ENCODE peak calls at places on chromosomes 2 and 18, in six cellular contexts. O, E, M, I, R and Z are unnamed samples.

GRCh38 chr18:78192044-78192443 is 787.6 kb upstream of the SALL3 start:
- DNase-seq in O (no peak), E (no peak), M (no peak), I (peak), R (no peak), Z (no peak)

GRCh38 chr2:108396845-108397244 is 19.1 kb downstream of the SULT1C4 start:
- DNase-seq in O (no peak), E (no peak), M (no peak), I (no peak), R (no peak), Z (no peak)

GRCh38 chr2:104840151-104840550 is 13.8 kb upstream of the POU3F3 start:
- DNase-seq in R (no peak), E (no peak), I (no peak), M (no peak), O (no peak), Z (no peak)

GRCh38 chr2:37456479-37456878 is 112.0 kb downstream of the QPCT start:
- DNase-seq in R (no peak), E (no peak), M (peak), I (peak), O (no peak), Z (no peak)

GRCh38 chr2:223944166-223944703 is 900 bp downstream of the WDFY1 start:
- DNase-seq in E (peak), I (no peak), M (peak), O (peak), R (no peak), Z (no peak)

GRCh38 chr18:37499008-37499407 is 66.6 kb downstream of the CELF4 start:
- DNase-seq in I (no peak), R (no peak), E (no peak), O (no peak), M (no peak), Z (no peak)

GRCh38 chr2:7634370-7634769 is 717.2 kb downstream of the RNF144A start:
- DNase-seq in E (no peak), M (no peak), R (no peak), O (no peak), I (no peak), Z (no peak)

GRCh38 chr2:228518-229278 is 35.1 kb downstream of the SH3YL1 start:
- DNase-seq in I (no peak), M (no peak), R (no peak), E (no peak), O (no peak), Z (no peak)

GRCh38 chr18:3715223-3716080 is 265.5 kb downstream of the TGIF1 start:
- DNase-seq in R (no peak), E (no peak), I (no peak), M (no peak), O (no peak), Z (no peak)

GRCh38 chr2:121527009-121527682 is 3.5 kb upstream of the RNU4ATAC start:
- DNase-seq in O (no peak), R (peak), E (no peak), M (no peak), I (peak), Z (no peak)

GRCh38 chr18:36378194-36378593 is 80.7 kb downstream of the FHOD3 start:
- DNase-seq in O (no peak), E (no peak), R (no peak), I (no peak), M (no peak), Z (no peak)

GRCh38 chr2:7766302-7766701 is 849.1 kb downstream of the RNF144A start:
- DNase-seq in E (no peak), O (no peak), I (no peak), M (no peak), R (no peak), Z (no peak)

GRCh38 chr18:27894746-27895145 is 282.2 kb downstream of the CDH2 start:
- DNase-seq in O (no peak), M (no peak), R (no peak), I (no peak), E (no peak), Z (no peak)

GRCh38 chr2:23525137-23525765 is 140.3 kb downstream of the KLHL29 start:
- DNase-seq in E (no peak), O (no peak), M (no peak), R (no peak), I (no peak), Z (no peak)

GRCh38 chr2:9914384-9915065 is 37.0 kb upstream of the GRHL1 start:
- DNase-seq in O (no peak), E (peak), I (peak), R (peak), M (no peak), Z (no peak)

GRCh38 chr2:3594493-3595281 is at the start of gene COLEC11:
- DNase-seq in I (no peak), M (no peak), O (peak), E (no peak), R (no peak), Z (no peak)

GRCh38 chr2:195498176-195498575 is 158.8 kb upstream of the SLC39A10 start:
- DNase-seq in I (peak), E (no peak), O (peak), M (peak), R (no peak), Z (no peak)

GRCh38 chr2:195026261-195026660 is 630.8 kb upstream of the SLC39A10 start:
- DNase-seq in E (peak), O (no peak), I (peak), R (no peak), M (no peak), Z (no peak)

GRCh38 chr2:170030040-170030439 is 147.9 kb upstream of the MYO3B start:
- DNase-seq in I (no peak), O (no peak), M (no peak), R (no peak), E (no peak), Z (no peak)

GRCh38 chr2:224645722-224646121 is 60.6 kb upstream of the CUL3 start:
- DNase-seq in E (no peak), R (no peak), I (no peak), M (no peak), O (no peak), Z (no peak)

GRCh38 chr2:240134466-240134865 is 1.6 kb downstream of the COPS9 start:
- DNase-seq in I (no peak), M (no peak), R (no peak), O (peak), E (no peak), Z (peak)

GRCh38 chr2:120440521-120441350 is 94.8 kb downstream of the INHBB start:
- DNase-seq in R (no peak), M (no peak), I (no peak), E (no peak), O (no peak), Z (no peak)

GRCh38 chr2:143451622-143452021 is 322.4 kb downstream of the ARHGAP15 start:
- DNase-seq in R (no peak), I (peak), M (no peak), O (no peak), E (peak), Z (no peak)

GRCh38 chr2:174438146-174438886 is 42.8 kb downstream of the SCRN3 start:
- DNase-seq in M (no peak), R (no peak), E (no peak), I (no peak), O (peak), Z (no peak)

GRCh38 chr2:232375164-232375563 is 3.4 kb upstream of the ALPP start:
- DNase-seq in M (no peak), E (no peak), R (no peak), I (no peak), O (no peak), Z (no peak)

GRCh38 chr18:44887227-44887631 is 206.5 kb downstream of the SETBP1 start:
- DNase-seq in O (no peak), M (no peak), I (peak), E (peak), R (peak), Z (no peak)

GRCh38 chr18:62407660-62408059 is 82.5 kb downstream of the TNFRSF11A start:
- DNase-seq in E (no peak), R (no peak), M (no peak), O (no peak), I (no peak), Z (no peak)